ENCODE peak calls at places on chromosomes 16 and 17, in eight cellular contexts. One of them, this sample, is unnamed.

GRCh38 chr16:67438824-67439393 is 8.0 kb downstream of the HSD11B2 start:
- DNase-seq in H1: no peak
- DNase-seq in lower leg skin: no peak
- DNase-seq in progenitor cell of endocrine pancreas: no peak
- DNase-seq in GM20000: no peak
- DNase-seq in AG09319: no peak
- DNase-seq in cardiac muscle cell: no peak
- DNase-seq in left ventricle myocardium inferior: no peak
- DNase-seq in this sample: no peak

GRCh38 chr17:58156839-58157803 is 8.9 kb downstream of the OR4D1 start:
- DNase-seq in cardiac muscle cell: peak
- DNase-seq in GM20000: no peak
- DNase-seq in progenitor cell of endocrine pancreas: no peak
- DNase-seq in left ventricle myocardium inferior: peak
- DNase-seq in AG09319: no peak
- DNase-seq in lower leg skin: no peak
- DNase-seq in H1: no peak
- DNase-seq in this sample: no peak

GRCh38 chr16:84159800-84160199 is 14.7 kb downstream of the DNAAF1 start:
- DNase-seq in H1: no peak
- DNase-seq in cardiac muscle cell: no peak
- DNase-seq in AG09319: no peak
- DNase-seq in GM20000: no peak
- DNase-seq in left ventricle myocardium inferior: no peak
- DNase-seq in progenitor cell of endocrine pancreas: no peak
- DNase-seq in lower leg skin: no peak
- DNase-seq in this sample: no peak

GRCh38 chr16:85615014-85615851 is 2.1 kb downstream of the GSE1 start:
- DNase-seq in cardiac muscle cell: peak
- DNase-seq in GM20000: no peak
- DNase-seq in H1: no peak
- DNase-seq in AG09319: no peak
- DNase-seq in progenitor cell of endocrine pancreas: peak
- DNase-seq in left ventricle myocardium inferior: peak
- DNase-seq in lower leg skin: peak
- DNase-seq in this sample: no peak

GRCh38 chr16:3874242-3874641 is 6.3 kb downstream of the CREBBP start:
- DNase-seq in H1: no peak
- DNase-seq in progenitor cell of endocrine pancreas: no peak
- DNase-seq in cardiac muscle cell: no peak
- DNase-seq in GM20000: no peak
- DNase-seq in left ventricle myocardium inferior: no peak
- DNase-seq in lower leg skin: no peak
- DNase-seq in AG09319: no peak
- DNase-seq in this sample: no peak

GRCh38 chr17:81807839-81808238 is 3.9 kb downstream of the GCGR start:
- DNase-seq in cardiac muscle cell: no peak
- DNase-seq in progenitor cell of endocrine pancreas: no peak
- DNase-seq in left ventricle myocardium inferior: no peak
- DNase-seq in AG09319: no peak
- DNase-seq in H1: no peak
- DNase-seq in GM20000: no peak
- DNase-seq in lower leg skin: no peak
- DNase-seq in this sample: no peak

GRCh38 chr17:1647802-1648581 is 1.7 kb downstream of the RILP start:
- DNase-seq in cardiac muscle cell: peak
- DNase-seq in left ventricle myocardium inferior: peak
- DNase-seq in lower leg skin: no peak
- DNase-seq in AG09319: no peak
- DNase-seq in progenitor cell of endocrine pancreas: no peak
- DNase-seq in GM20000: peak
- DNase-seq in H1: no peak
- DNase-seq in this sample: no peak

GRCh38 chr16:83791916-83792315 is 15.9 kb upstream of the HSBP1 start:
- DNase-seq in left ventricle myocardium inferior: no peak
- DNase-seq in cardiac muscle cell: no peak
- DNase-seq in H1: no peak
- DNase-seq in AG09319: no peak
- DNase-seq in GM20000: no peak
- DNase-seq in progenitor cell of endocrine pancreas: no peak
- DNase-seq in lower leg skin: no peak
- DNase-seq in this sample: no peak

GRCh38 chr17:39064374-39064773 is 87.1 kb downstream of the PLXDC1 start:
- DNase-seq in cardiac muscle cell: no peak
- DNase-seq in AG09319: no peak
- DNase-seq in H1: no peak
- DNase-seq in lower leg skin: no peak
- DNase-seq in progenitor cell of endocrine pancreas: no peak
- DNase-seq in left ventricle myocardium inferior: no peak
- DNase-seq in GM20000: no peak
- DNase-seq in this sample: peak

GRCh38 chr17:81164464-81165245 is 652 bp upstream of the PVALEF start:
- DNase-seq in progenitor cell of endocrine pancreas: no peak
- DNase-seq in left ventricle myocardium inferior: no peak
- DNase-seq in H1: no peak
- DNase-seq in GM20000: no peak
- DNase-seq in AG09319: no peak
- DNase-seq in cardiac muscle cell: no peak
- DNase-seq in lower leg skin: no peak
- DNase-seq in this sample: no peak

GRCh38 chr17:2482218-2482617 is 29.5 kb downstream of the METTL16 start:
- DNase-seq in AG09319: no peak
- DNase-seq in H1: no peak
- DNase-seq in cardiac muscle cell: no peak
- DNase-seq in GM20000: no peak
- DNase-seq in progenitor cell of endocrine pancreas: no peak
- DNase-seq in left ventricle myocardium inferior: no peak
- DNase-seq in lower leg skin: no peak
- DNase-seq in this sample: no peak

GRCh38 chr17:44842748-44843147 is 4.9 kb upstream of the HIGD1B start:
- DNase-seq in progenitor cell of endocrine pancreas: no peak
- DNase-seq in AG09319: no peak
- DNase-seq in cardiac muscle cell: peak
- DNase-seq in left ventricle myocardium inferior: no peak
- DNase-seq in lower leg skin: no peak
- DNase-seq in H1: no peak
- DNase-seq in GM20000: no peak
- DNase-seq in this sample: no peak

GRCh38 chr17:75394332-75394918 is 11.1 kb downstream of the GRB2 start:
- DNase-seq in cardiac muscle cell: no peak
- DNase-seq in GM20000: no peak
- DNase-seq in left ventricle myocardium inferior: no peak
- DNase-seq in H1: no peak
- DNase-seq in lower leg skin: no peak
- DNase-seq in progenitor cell of endocrine pancreas: no peak
- DNase-seq in AG09319: no peak
- DNase-seq in this sample: no peak

GRCh38 chr17:75390982-75391381 is 14.5 kb downstream of the GRB2 start:
- DNase-seq in GM20000: no peak
- DNase-seq in left ventricle myocardium inferior: no peak
- DNase-seq in cardiac muscle cell: no peak
- DNase-seq in H1: no peak
- DNase-seq in progenitor cell of endocrine pancreas: no peak
- DNase-seq in AG09319: no peak
- DNase-seq in lower leg skin: no peak
- DNase-seq in this sample: no peak

GRCh38 chr17:75392559-75392958 is 12.9 kb downstream of the GRB2 start:
- DNase-seq in GM20000: no peak
- DNase-seq in left ventricle myocardium inferior: no peak
- DNase-seq in AG09319: no peak
- DNase-seq in H1: no peak
- DNase-seq in progenitor cell of endocrine pancreas: no peak
- DNase-seq in cardiac muscle cell: no peak
- DNase-seq in lower leg skin: no peak
- DNase-seq in this sample: no peak

GRCh38 chr17:75396025-75396424 is 9.5 kb downstream of the GRB2 start:
- DNase-seq in AG09319: no peak
- DNase-seq in GM20000: no peak
- DNase-seq in lower leg skin: no peak
- DNase-seq in H1: no peak
- DNase-seq in left ventricle myocardium inferior: no peak
- DNase-seq in cardiac muscle cell: no peak
- DNase-seq in progenitor cell of endocrine pancreas: no peak
- DNase-seq in this sample: no peak

DNA sequence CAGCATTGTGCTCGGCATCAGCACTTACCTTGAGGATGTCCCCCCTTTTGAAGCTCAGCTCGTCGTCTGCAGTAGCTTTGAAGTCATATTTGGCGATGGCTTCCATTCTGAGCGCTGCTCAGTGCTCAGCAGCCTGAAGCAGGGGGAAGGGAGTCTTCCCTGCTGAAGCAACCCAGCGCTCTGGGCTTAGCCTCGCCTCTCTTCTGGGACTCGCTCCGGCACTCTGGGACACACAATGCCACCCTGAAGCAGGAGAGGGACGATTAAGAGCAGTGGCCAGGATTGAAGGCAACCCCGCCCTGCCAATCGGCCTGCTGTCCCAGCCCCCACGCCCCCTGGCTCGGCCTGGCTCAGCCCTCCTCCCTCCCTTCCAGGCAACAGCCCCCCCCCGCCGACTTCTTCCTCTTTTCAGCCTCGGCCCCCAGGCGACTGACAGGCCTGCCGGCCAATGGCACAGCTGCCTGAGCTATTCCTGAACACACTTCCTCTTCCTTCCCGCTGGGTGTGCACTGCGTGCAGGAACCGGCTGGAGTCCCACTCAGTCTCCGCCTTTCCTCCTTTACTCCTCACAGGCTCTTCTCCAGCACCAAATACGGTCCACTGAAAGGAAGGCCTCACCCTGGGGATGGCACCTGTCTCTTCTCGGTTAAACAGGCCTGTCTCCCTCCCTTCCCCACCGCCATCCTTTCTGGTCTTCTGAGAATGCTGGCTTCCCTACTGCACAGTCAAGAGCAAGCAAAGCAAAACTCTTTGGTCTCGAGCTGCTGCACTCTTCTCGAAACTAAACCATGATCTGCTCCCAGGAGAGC is 11.8 kb downstream of the GRB2 start:
- DNase-seq in H1: peak
- DNase-seq in GM20000: peak
- DNase-seq in left ventricle myocardium inferior: peak
- DNase-seq in progenitor cell of endocrine pancreas: peak
- DNase-seq in lower leg skin: peak
- DNase-seq in cardiac muscle cell: peak
- DNase-seq in AG09319: peak
- DNase-seq in this sample: peak
- TF ChIP-seq CTCF in H1: no peak
- TF ChIP-seq CTCF in GM20000: no peak
- TF ChIP-seq CTCF in left ventricle myocardium inferior: peak
- TF ChIP-seq CTCF in progenitor cell of endocrine pancreas: no peak
- TF ChIP-seq CTCF in lower leg skin: no peak
- TF ChIP-seq CTCF in cardiac muscle cell: no peak
- TF ChIP-seq CTCF in AG09319: no peak
- TF ChIP-seq CTCF in this sample: peak

GRCh38 chr17:41687828-41688640 is 651 bp upstream of the EIF1 start:
- DNase-seq in progenitor cell of endocrine pancreas: no peak
- DNase-seq in lower leg skin: peak
- DNase-seq in AG09319: no peak
- DNase-seq in left ventricle myocardium inferior: peak
- DNase-seq in cardiac muscle cell: peak
- DNase-seq in GM20000: no peak
- DNase-seq in H1: no peak
- DNase-seq in this sample: no peak
- TF ChIP-seq CTCF in progenitor cell of endocrine pancreas: peak
- TF ChIP-seq CTCF in lower leg skin: no peak
- TF ChIP-seq CTCF in AG09319: peak
- TF ChIP-seq CTCF in left ventricle myocardium inferior: peak
- TF ChIP-seq CTCF in cardiac muscle cell: peak
- TF ChIP-seq CTCF in GM20000: peak
- TF ChIP-seq CTCF in H1: no peak
- TF ChIP-seq CTCF in this sample: peak

GRCh38 chr17:13114601-13115024 is 96.8 kb upstream of the ELAC2 start:
- DNase-seq in progenitor cell of endocrine pancreas: peak
- DNase-seq in left ventricle myocardium inferior: peak
- DNase-seq in lower leg skin: no peak
- DNase-seq in AG09319: peak
- DNase-seq in cardiac muscle cell: peak
- DNase-seq in H1: peak
- DNase-seq in GM20000: peak
- DNase-seq in this sample: peak
- TF ChIP-seq CTCF in progenitor cell of endocrine pancreas: peak
- TF ChIP-seq CTCF in left ventricle myocardium inferior: peak
- TF ChIP-seq CTCF in lower leg skin: no peak
- TF ChIP-seq CTCF in AG09319: peak
- TF ChIP-seq CTCF in cardiac muscle cell: peak
- TF ChIP-seq CTCF in H1: peak
- TF ChIP-seq CTCF in GM20000: peak
- TF ChIP-seq CTCF in this sample: peak

GRCh38 chr16:71482569-71482968 is 6.6 kb downstream of the ZNF19 start:
- DNase-seq in H1: no peak
- DNase-seq in GM20000: no peak
- DNase-seq in lower leg skin: no peak
- DNase-seq in progenitor cell of endocrine pancreas: no peak
- DNase-seq in cardiac muscle cell: no peak
- DNase-seq in AG09319: no peak
- DNase-seq in left ventricle myocardium inferior: no peak
- DNase-seq in this sample: no peak

GRCh38 chr16:71476457-71476856 is 12.7 kb downstream of the ZNF19 start:
- DNase-seq in left ventricle myocardium inferior: no peak
- DNase-seq in H1: no peak
- DNase-seq in lower leg skin: no peak
- DNase-seq in GM20000: no peak
- DNase-seq in AG09319: no peak
- DNase-seq in progenitor cell of endocrine pancreas: no peak
- DNase-seq in cardiac muscle cell: no peak
- DNase-seq in this sample: no peak

GRCh38 chr16:71474864-71475263 is 12.8 kb upstream of the ZNF23 start:
- DNase-seq in lower leg skin: no peak
- DNase-seq in cardiac muscle cell: no peak
- DNase-seq in GM20000: no peak
- DNase-seq in AG09319: peak
- DNase-seq in H1: no peak
- DNase-seq in left ventricle myocardium inferior: no peak
- DNase-seq in progenitor cell of endocrine pancreas: no peak
- DNase-seq in this sample: peak

GRCh38 chr16:71484006-71484893 is 4.9 kb downstream of the ZNF19 start:
- DNase-seq in AG09319: peak
- DNase-seq in lower leg skin: peak
- DNase-seq in H1: no peak
- DNase-seq in progenitor cell of endocrine pancreas: peak
- DNase-seq in left ventricle myocardium inferior: peak
- DNase-seq in GM20000: peak
- DNase-seq in cardiac muscle cell: peak
- DNase-seq in this sample: peak

DNA sequence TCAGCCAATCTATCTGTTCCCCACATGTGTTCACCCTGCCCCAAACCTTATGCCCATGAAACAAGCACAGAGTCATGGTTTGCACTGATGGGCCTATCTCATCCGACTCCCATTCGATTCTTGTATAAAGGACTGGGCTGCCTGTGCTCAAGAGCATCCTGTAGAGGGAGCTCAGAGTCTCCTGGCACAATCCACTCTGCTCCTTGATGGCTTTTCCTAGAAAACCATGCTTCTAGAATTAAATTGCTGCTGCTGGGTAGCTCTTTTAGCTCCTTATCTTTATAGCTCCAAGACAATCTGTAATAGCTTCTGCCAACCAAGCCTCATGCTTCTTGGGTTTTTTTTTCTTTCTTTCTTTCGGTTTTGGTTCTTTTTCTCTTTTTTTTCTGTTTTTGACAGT is 9.7 kb downstream of the ZNF19 start:
- DNase-seq in H1: no peak
- DNase-seq in left ventricle myocardium inferior: no peak
- DNase-seq in AG09319: no peak
- DNase-seq in progenitor cell of endocrine pancreas: no peak
- DNase-seq in cardiac muscle cell: peak
- DNase-seq in GM20000: no peak
- DNase-seq in lower leg skin: no peak
- DNase-seq in this sample: no peak
- TF ChIP-seq CTCF in H1: peak
- TF ChIP-seq CTCF in left ventricle myocardium inferior: peak
- TF ChIP-seq CTCF in AG09319: no peak
- TF ChIP-seq CTCF in progenitor cell of endocrine pancreas: peak
- TF ChIP-seq CTCF in cardiac muscle cell: peak
- TF ChIP-seq CTCF in GM20000: no peak
- TF ChIP-seq CTCF in lower leg skin: no peak
- TF ChIP-seq CTCF in this sample: peak